ENCODE peak calls at places on chromosomes 5 and 9, in eight cellular contexts. M is ascending aorta, T is fibroblast of the aortic adventitia, L is bronchial epithelial cell, U is IMR-90, D is AG10803, Y is lung, J is A673. I is an unnamed sample.
A peak's percentile ranks its signal among the peaks of the same experiment; 100 is the strongest.

GRCh38 chr9:105127863-105128220 is 116.6 kb upstream of the SLC44A1 start:
- DNase-seq in L (peak; percentile 71), U (peak; percentile 25), T (no peak), M (no peak), J (no peak), Y (no peak), D (peak; percentile 72), I (no peak)

GRCh38 chr5:124043456-124043855 is 531.5 kb downstream of the CSNK1G3 start:
- DNase-seq in Y (no peak), T (no peak), M (no peak), J (peak; percentile 23), L (peak; percentile 12), D (no peak), U (no peak), I (no peak)

GRCh38 chr5:14983666-14984441 is 112.3 kb upstream of the ANKH start:
- DNase-seq in D (no peak), T (no peak), J (no peak), M (no peak), Y (no peak), U (no peak), L (no peak), I (no peak)

GRCh38 chr5:122736086-122736485 is 38.8 kb upstream of the SNX2 start:
- DNase-seq in M (no peak), D (no peak), U (no peak), L (no peak), J (no peak), Y (no peak), T (no peak), I (no peak)

GRCh38 chr5:169637085-169637855 is at the start of gene DOCK2:
- DNase-seq in Y (peak; percentile 66), U (no peak), L (no peak), J (no peak), D (no peak), T (no peak), M (no peak), I (no peak)

GRCh38 chr5:156200938-156201792 is 125.8 kb upstream of the SGCD start:
- DNase-seq in Y (no peak), L (no peak), D (no peak), M (no peak), J (no peak), T (no peak), U (no peak), I (no peak)

GRCh38 chr9:114604974-114605373 is 6.1 kb upstream of the TMEM268 start:
- DNase-seq in T (no peak), Y (no peak), U (no peak), L (no peak), M (no peak), J (no peak), D (no peak), I (no peak)

GRCh38 chr5:4374866-4375265 is 765.3 kb upstream of the ADAMTS16 start:
- DNase-seq in D (no peak), L (no peak), T (no peak), M (no peak), U (no peak), Y (no peak), J (no peak), I (no peak)

GRCh38 chr9:105908069-105908468 is 213.7 kb downstream of the TMEM38B start:
- DNase-seq in D (no peak), U (no peak), L (peak; percentile 78), J (no peak), M (no peak), T (no peak), Y (no peak), I (no peak)

GRCh38 chr5:180908400-180908799 is 9.4 kb downstream of the BTNL8 start:
- DNase-seq in D (no peak), M (no peak), J (no peak), Y (no peak), T (no peak), L (no peak), U (no peak), I (no peak)

GRCh38 chr9:92739346-92740014 is 25.2 kb downstream of the BICD2 start:
- DNase-seq in D (no peak), T (no peak), L (no peak), M (no peak), J (no peak), Y (no peak), U (no peak), I (no peak)

GRCh38 chr9:92378825-92379535 is 25.4 kb downstream of the OGN start:
- DNase-seq in J (peak; percentile 97), L (peak; percentile 39), T (no peak), M (no peak), D (peak; percentile 65), Y (no peak), U (peak; percentile 57), I (peak; percentile 41)

GRCh38 chr9:14298607-14299022 is 15.3 kb downstream of the NFIB start:
- DNase-seq in J (no peak), T (no peak), L (no peak), U (no peak), M (no peak), Y (no peak), D (no peak), I (no peak)

GRCh38 chr9:7147136-7148090 is 389.6 kb downstream of the KDM4C start:
- DNase-seq in L (no peak), J (no peak), Y (no peak), T (peak; percentile 11), D (no peak), U (peak; percentile 27), M (no peak), I (no peak)

GRCh38 chr5:159855476-159856157 is 60.7 kb upstream of the ADRA1B start:
- DNase-seq in D (no peak), U (peak; percentile 15), Y (no peak), T (peak; percentile 88), L (peak; percentile 15), M (no peak), J (no peak), I (no peak)

GRCh38 chr5:80275347-80275746 is 19.5 kb upstream of the SERINC5 start:
- DNase-seq in M (no peak), D (peak; percentile 22), U (peak; percentile 21), T (peak; percentile 38), Y (no peak), J (peak; percentile 69), L (peak; percentile 12), I (no peak)

GRCh38 chr9:14866200-14866749 is 44.0 kb downstream of the FREM1 start:
- DNase-seq in M (no peak), Y (no peak), T (no peak), D (no peak), U (no peak), J (no peak), L (no peak), I (no peak)

GRCh38 chr5:147223951-147224791 is 10.7 kb upstream of the STK32A start:
- DNase-seq in D (peak; percentile 55), Y (peak; percentile 41), J (peak; percentile 52), T (peak; percentile 77), L (peak; percentile 51), M (no peak), U (peak; percentile 42), I (peak; percentile 16)

GRCh38 chr5:121981254-121981653 is 19.5 kb downstream of the SRFBP1 start:
- DNase-seq in Y (no peak), M (no peak), U (no peak), D (no peak), J (no peak), T (no peak), L (no peak), I (no peak)

GRCh38 chr5:60259730-60260129 is 366.2 kb upstream of the PDE4D start:
- DNase-seq in J (no peak), T (no peak), D (no peak), Y (no peak), L (no peak), M (no peak), U (no peak), I (no peak)

GRCh38 chr5:116571568-116572321 is 2.9 kb downstream of the SEMA6A start:
- DNase-seq in M (no peak), D (no peak), T (no peak), L (no peak), Y (no peak), U (no peak), J (no peak), I (no peak)
- TF ChIP-seq CTCF in M (no peak), D (no peak), T (no peak), L (no peak), Y (no peak), U (no peak), J (no peak), I (no peak)

GRCh38 chr5:54469655-54470054 is 14.2 kb downstream of the HSPB3 start:
- DNase-seq in T (peak; percentile 34), L (no peak), U (peak; percentile 18), Y (no peak), M (no peak), D (peak; percentile 22), J (no peak), I (no peak)

GRCh38 chr5:54470677-54471076 is 15.2 kb downstream of the HSPB3 start:
- DNase-seq in D (peak; percentile 89), L (no peak), J (no peak), Y (no peak), M (no peak), U (peak; percentile 81), T (peak; percentile 90), I (peak; percentile 51)

GRCh38 chr5:54471398-54471797 is 15.9 kb downstream of the HSPB3 start:
- DNase-seq in M (no peak), Y (no peak), D (no peak), T (no peak), U (no peak), L (no peak), J (no peak), I (no peak)

DNA sequence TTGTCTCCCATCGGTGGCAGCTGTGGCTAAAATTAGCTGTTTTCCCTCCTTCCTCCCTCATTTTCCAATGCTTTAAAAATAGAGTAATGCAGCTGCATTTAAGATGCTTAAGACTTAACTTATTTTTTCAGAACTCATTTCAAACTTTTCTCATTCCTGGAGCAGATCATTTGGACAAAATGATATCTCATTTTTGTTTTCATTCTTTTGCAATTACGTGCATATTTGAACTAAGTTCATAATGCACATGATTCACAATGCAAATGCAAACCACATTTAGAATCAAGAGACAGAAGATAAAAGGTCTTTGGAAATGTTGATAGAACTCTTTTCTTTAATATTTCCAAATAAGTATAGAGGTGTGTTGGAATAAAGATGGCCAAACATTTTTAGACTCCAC is 14.7 kb downstream of the HSPB3 start:
- DNase-seq in M (no peak), J (no peak), L (no peak), D (peak; percentile 78), Y (no peak), U (peak; percentile 79), T (peak; percentile 77), I (no peak)
- H3K4me3 ChIP-seq in M (peak overlapping the region; percentile 33), J (no peak overlapping the region), L (no peak overlapping the region), D (peak overlapping the region; percentile 64), Y (no peak overlapping the region), U (no peak overlapping the region), T (peak overlapping the region; percentile 53), I (peak overlapping the region; percentile 35)

DNA sequence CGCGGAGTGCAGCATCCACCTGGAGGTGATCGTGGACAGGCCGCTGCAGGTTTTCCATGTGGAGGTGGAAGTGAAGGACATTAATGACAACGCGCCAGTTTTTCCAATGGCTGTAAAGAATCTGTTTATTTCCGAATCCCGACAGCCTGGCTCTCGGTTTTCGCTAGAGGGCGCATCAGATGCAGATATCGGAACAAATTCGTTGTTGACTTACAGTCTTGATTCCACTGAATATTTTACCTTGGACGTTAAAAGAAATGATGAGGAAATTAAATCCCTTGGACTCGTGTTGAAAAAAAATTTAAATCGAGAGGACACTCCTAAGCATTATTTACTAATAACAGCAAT is 611 bp downstream of the PCDHA3 start:
- DNase-seq in M (no peak), L (no peak), Y (no peak), D (no peak), J (peak; percentile 57), U (no peak), T (no peak), I (no peak)
- TF ChIP-seq CTCF in M (no peak), L (no peak), Y (no peak), D (peak; percentile 42), J (peak; percentile 65), U (peak; percentile 10), T (peak; percentile 25), I (peak; percentile 66)

GRCh38 chr5:143354025-143354424 is 49.5 kb downstream of the NR3C1 start:
- DNase-seq in T (peak; percentile 46), L (no peak), U (no peak), D (peak; percentile 18), Y (no peak), J (no peak), M (no peak), I (no peak)
- H3K4me3 ChIP-seq in T (no peak overlapping the region), L (no peak overlapping the region), U (no peak overlapping the region), D (no peak overlapping the region), Y (no peak overlapping the region), J (no peak overlapping the region), M (no peak overlapping the region), I (no peak overlapping the region)